ENCODE peak calls at places on chromosomes 1 and 21, in four cellular contexts. One of them, this sample, is unnamed.

GRCh38 chr1:227897704-227898438 is 49.9 kb downstream of the WNT9A start:
- DNase-seq in IMR-90: no peak
- DNase-seq in HepG2: no peak
- DNase-seq in K562: no peak
- DNase-seq in this sample: no peak

GRCh38 chr1:224696891-224697765 is 81.0 kb downstream of the CNIH3 start:
- DNase-seq in IMR-90: peak; percentile 81
- DNase-seq in HepG2: no peak
- DNase-seq in K562: no peak
- DNase-seq in this sample: no peak

GRCh38 chr1:188594542-188595235 is 1765.9 kb downstream of the PLA2G4A start:
- DNase-seq in HepG2: no peak
- DNase-seq in IMR-90: no peak
- DNase-seq in K562: no peak
- DNase-seq in this sample: no peak

GRCh38 chr1:115977481-115978258 is 1.4 kb downstream of the SLC22A15 start:
- DNase-seq in K562: no peak
- DNase-seq in IMR-90: no peak
- DNase-seq in HepG2: peak; percentile 49
- DNase-seq in this sample: no peak

GRCh38 chr21:14985306-14985705 is 79.5 kb downstream of the NRIP1 start:
- DNase-seq in K562: no peak
- DNase-seq in IMR-90: no peak
- DNase-seq in HepG2: no peak
- DNase-seq in this sample: no peak

GRCh38 chr1:40780678-40781613 is 2.6 kb upstream of the KCNQ4 start:
- DNase-seq in IMR-90: peak; percentile 32
- DNase-seq in K562: no peak
- DNase-seq in HepG2: no peak
- DNase-seq in this sample: no peak

GRCh38 chr1:8943516-8943896 is 2.2 kb upstream of the CA6 start:
- DNase-seq in K562: no peak
- DNase-seq in HepG2: no peak
- DNase-seq in IMR-90: no peak
- DNase-seq in this sample: no peak

GRCh38 chr1:227272428-227272827 is 45.9 kb downstream of the CDC42BPA start:
- DNase-seq in IMR-90: no peak
- DNase-seq in K562: no peak
- DNase-seq in HepG2: no peak
- DNase-seq in this sample: no peak

GRCh38 chr1:10640079-10640578 is 156.3 kb downstream of the CASZ1 start:
- DNase-seq in HepG2: no peak
- DNase-seq in K562: no peak
- DNase-seq in IMR-90: no peak
- DNase-seq in this sample: no peak

GRCh38 chr1:172273668-172274396 is 146.7 kb upstream of the C1orf105 start:
- DNase-seq in K562: no peak
- DNase-seq in HepG2: no peak
- DNase-seq in IMR-90: no peak
- DNase-seq in this sample: no peak

GRCh38 chr1:183281039-183281438 is 95.0 kb downstream of the LAMC2 start:
- DNase-seq in IMR-90: peak; percentile 49
- DNase-seq in HepG2: no peak
- DNase-seq in K562: no peak
- DNase-seq in this sample: no peak

GRCh38 chr1:9233241-9233941 is 1.2 kb upstream of the H6PD start:
- DNase-seq in IMR-90: peak; percentile 66
- DNase-seq in K562: no peak
- DNase-seq in HepG2: peak; percentile 92
- DNase-seq in this sample: no peak

GRCh38 chr1:204349602-204350001 is 10.1 kb downstream of the PLEKHA6 start:
- DNase-seq in K562: no peak
- DNase-seq in HepG2: no peak
- DNase-seq in IMR-90: no peak
- DNase-seq in this sample: no peak

GRCh38 chr1:204350857-204351573 is 8.7 kb downstream of the PLEKHA6 start:
- DNase-seq in IMR-90: peak; percentile 81
- DNase-seq in HepG2: no peak
- DNase-seq in K562: peak; percentile 41
- DNase-seq in this sample: no peak

GRCh38 chr1:204348197-204348596 is 11.5 kb downstream of the PLEKHA6 start:
- DNase-seq in IMR-90: no peak
- DNase-seq in K562: no peak
- DNase-seq in HepG2: peak; percentile 39
- DNase-seq in this sample: no peak

GRCh38 chr1:204348722-204349121 is 11.0 kb downstream of the PLEKHA6 start:
- DNase-seq in IMR-90: peak; percentile 62
- DNase-seq in HepG2: peak; percentile 14
- DNase-seq in K562: peak; percentile 74
- DNase-seq in this sample: no peak

DNA sequence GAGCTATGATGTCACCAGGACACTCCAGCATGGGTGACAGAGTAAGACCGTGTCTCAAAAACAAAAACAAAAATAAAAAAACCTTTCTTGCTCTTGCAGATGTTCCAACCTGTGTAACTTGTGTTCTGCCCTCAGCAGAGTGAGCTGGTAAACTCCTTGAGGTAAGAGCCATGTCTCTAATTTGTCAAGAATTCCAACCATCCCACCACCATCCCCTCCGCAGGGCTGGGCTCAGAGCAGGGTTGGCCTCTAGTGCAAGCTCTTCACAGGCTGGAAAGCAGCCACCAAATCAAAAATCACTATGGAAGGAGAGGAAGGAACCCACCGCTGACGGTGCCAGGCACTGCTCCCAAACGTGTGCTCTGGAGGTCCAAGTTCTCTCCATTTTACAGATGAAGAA is 9.5 kb downstream of the PLEKHA6 start:
- DNase-seq in K562: no peak
- DNase-seq in IMR-90: no peak
- DNase-seq in HepG2: no peak
- DNase-seq in this sample: no peak
- TF ChIP-seq MAZ in K562: no peak
- TF ChIP-seq MAZ in IMR-90: no peak
- TF ChIP-seq MAZ in HepG2: no peak
- TF ChIP-seq MAZ in this sample: no peak

GRCh38 chr1:233025566-233025965 is 75.2 kb downstream of the NTPCR start:
- DNase-seq in K562: no peak
- DNase-seq in IMR-90: peak; percentile 26
- DNase-seq in HepG2: no peak
- DNase-seq in this sample: no peak

GRCh38 chr1:233019921-233020320 is 69.5 kb downstream of the NTPCR start:
- DNase-seq in HepG2: no peak
- DNase-seq in K562: no peak
- DNase-seq in IMR-90: peak; percentile 79
- DNase-seq in this sample: no peak

GRCh38 chr1:233022246-233022645 is 71.8 kb downstream of the NTPCR start:
- DNase-seq in HepG2: no peak
- DNase-seq in K562: no peak
- DNase-seq in IMR-90: no peak
- DNase-seq in this sample: no peak

GRCh38 chr1:233020441-233020840 is 70.0 kb downstream of the NTPCR start:
- DNase-seq in IMR-90: peak; percentile 8
- DNase-seq in K562: no peak
- DNase-seq in HepG2: no peak
- DNase-seq in this sample: no peak

DNA sequence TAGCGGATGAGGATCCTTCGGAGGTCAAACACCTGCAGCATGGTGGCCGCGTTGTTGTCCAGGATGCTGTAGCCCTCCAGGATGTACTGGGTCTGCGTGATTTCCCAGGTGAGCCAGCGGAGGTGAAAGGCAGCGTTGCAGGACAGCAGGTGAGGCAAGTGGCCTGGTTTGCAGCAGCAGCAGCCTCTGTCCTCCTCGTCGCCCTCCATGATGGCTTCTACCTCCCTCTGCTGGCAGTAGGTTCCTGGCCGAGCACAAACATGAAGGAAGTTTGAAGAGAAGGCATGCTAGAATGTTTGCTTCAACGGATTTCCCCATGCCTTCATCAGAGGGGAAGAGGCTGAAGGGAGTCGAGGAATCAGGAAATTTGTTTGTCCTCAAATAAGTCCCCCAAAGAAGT is 74.7 kb downstream of the NTPCR start:
- DNase-seq in K562: no peak
- DNase-seq in IMR-90: peak; percentile 30
- DNase-seq in HepG2: peak; percentile 18
- DNase-seq in this sample: peak; percentile 55
- TF ChIP-seq MAZ in K562: no peak
- TF ChIP-seq MAZ in IMR-90: no peak
- TF ChIP-seq MAZ in HepG2: no peak
- TF ChIP-seq MAZ in this sample: no peak

DNA sequence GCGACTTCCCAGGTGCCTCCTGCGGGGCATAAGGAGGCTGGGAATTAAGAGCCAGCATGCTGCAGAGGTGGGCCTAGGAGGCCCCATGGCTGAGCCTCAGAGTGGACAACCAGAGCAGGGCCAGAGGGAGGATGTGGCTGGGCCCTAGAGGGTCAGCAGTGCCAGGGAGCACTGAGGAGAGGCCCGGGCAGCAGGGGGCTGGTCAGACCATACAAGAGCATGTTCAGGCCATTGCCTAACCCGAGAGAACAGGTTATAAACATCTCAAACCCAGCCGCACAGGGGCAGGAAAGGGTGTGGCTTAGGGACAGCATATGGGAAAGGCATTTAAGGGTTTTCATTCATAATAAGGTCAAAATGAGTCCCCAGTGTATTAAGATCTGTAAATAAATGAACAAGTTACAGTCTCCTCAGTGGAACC is 51.1 kb downstream of the IER5 start:
- DNase-seq in IMR-90: peak; percentile 73
- DNase-seq in HepG2: no peak
- DNase-seq in K562: no peak
- DNase-seq in this sample: no peak
- TF ChIP-seq MAZ in IMR-90: no peak
- TF ChIP-seq MAZ in HepG2: no peak
- TF ChIP-seq MAZ in K562: no peak
- TF ChIP-seq MAZ in this sample: no peak

GRCh38 chr21:46006547-46007497 is 25.3 kb downstream of the COL6A1 start:
- DNase-seq in K562: no peak
- DNase-seq in IMR-90: no peak
- DNase-seq in HepG2: no peak
- DNase-seq in this sample: no peak
- TF ChIP-seq MAZ in K562: no peak
- TF ChIP-seq MAZ in IMR-90: no peak
- TF ChIP-seq MAZ in HepG2: no peak
- TF ChIP-seq MAZ in this sample: no peak